ENCODE peak calls at places on chromosome 10, in nine cellular contexts. I is activated CD4-positive, alpha-beta T cell treated with anti-CD3 and anti-CD28 coated beads for 24 hours; R is naive thymus-derived CD8-positive, alpha-beta T cell; X is ELF-1; T is AML-193; C is T-cell; K is amygdala; O is mesenteric fat pad; P is GM23248. Z is an unnamed sample.

GRCh38 chr10:132685121-132685891 is 100.6 kb downstream of the NKX6-2 start:
- DNase-seq in C (no peak), P (peak; percentile 37), X (peak; percentile 40), T (no peak), I (no peak), O (peak; percentile 88), K (peak; percentile 80), R (no peak), Z (no peak)

GRCh38 chr10:93463723-93464511 is 18.2 kb downstream of the MYOF start:
- DNase-seq in T (peak; percentile 74), C (no peak), X (no peak), O (no peak), P (peak; percentile 89), K (no peak), R (no peak), I (no peak), Z (peak; percentile 45)

GRCh38 chr10:13319166-13319565 is 19.3 kb upstream of the PHYH start:
- DNase-seq in K (no peak), R (no peak), O (no peak), T (no peak), X (no peak), I (no peak), P (no peak), C (no peak), Z (no peak)

GRCh38 chr10:12418725-12419278 is 69.5 kb downstream of the CAMK1D start:
- DNase-seq in T (no peak), I (no peak), K (no peak), R (no peak), P (no peak), C (no peak), O (no peak), X (no peak), Z (no peak)

GRCh38 chr10:124745678-124746077 is 1.5 kb upstream of the FAM53B start:
- DNase-seq in K (no peak), O (no peak), I (no peak), T (peak; percentile 67), C (peak; percentile 40), R (no peak), X (no peak), P (peak; percentile 66), Z (peak; percentile 78)

GRCh38 chr10:69004821-69005220 is 16.2 kb downstream of the KIFBP start:
- DNase-seq in C (peak; percentile 26), O (no peak), T (peak; percentile 78), I (no peak), X (no peak), P (peak; percentile 78), R (no peak), K (no peak), Z (no peak)

GRCh38 chr10:84196941-84197340 is 2.6 kb downstream of the CDHR1 start:
- DNase-seq in R (no peak), C (no peak), I (no peak), T (no peak), K (no peak), X (no peak), O (no peak), P (no peak), Z (no peak)

GRCh38 chr10:46254467-46254866 is 32.3 kb upstream of the ANTXRL start:
- DNase-seq in O (no peak), I (no peak), C (no peak), X (no peak), R (no peak), P (no peak), T (no peak), K (no peak), Z (no peak)

GRCh38 chr10:71736570-71737355 is 17.2 kb upstream of the C10orf105 start:
- DNase-seq in T (no peak), I (no peak), C (no peak), O (no peak), P (no peak), K (no peak), R (no peak), X (no peak), Z (no peak)

GRCh38 chr10:24503627-24504320 is 219.9 kb downstream of the ARHGAP21 start:
- DNase-seq in C (no peak), O (no peak), X (peak; percentile 87), R (no peak), I (peak; percentile 8), P (peak; percentile 56), T (peak; percentile 59), K (no peak), Z (no peak)

GRCh38 chr10:26517141-26517890 is 79.2 kb downstream of the APBB1IP start:
- DNase-seq in P (no peak), I (no peak), O (no peak), K (no peak), C (no peak), T (no peak), R (no peak), X (peak; percentile 10), Z (no peak)

GRCh38 chr10:123974406-123974805 is 82.8 kb upstream of the CPXM2 start:
- DNase-seq in I (no peak), O (no peak), K (no peak), P (peak; percentile 34), X (peak; percentile 41), R (no peak), C (no peak), T (no peak), Z (peak; percentile 48)

GRCh38 chr10:24806262-24806661 is 82.6 kb upstream of the ARHGAP21 start:
- DNase-seq in X (no peak), T (no peak), K (peak; percentile 51), R (no peak), O (no peak), I (no peak), C (no peak), P (no peak), Z (no peak)

Z was measured in foreskin keratinocyte.